ENCODE peak calls at places on chromosomes 4 and X, in six cellular contexts. X, P, S, D, E and G are unnamed samples.
A peak's percentile ranks its signal among the peaks of the same experiment; 100 is the strongest.

GRCh38 chrX:139126493-139126892 is 404.0 kb upstream of the F9 start:
- DNase-seq in X (peak; percentile 30), P (peak; percentile 82), S (no peak), D (no peak), E (no peak), G (no peak)

GRCh38 chrX:12007881-12008280 is 130.4 kb upstream of the FRMPD4 start:
- DNase-seq in X (peak; percentile 82), P (no peak), S (no peak), D (no peak), E (no peak), G (no peak)

GRCh38 chr4:173398251-173398650 is 665 bp downstream of the SCRG1 start:
- DNase-seq in X (no peak), P (no peak), S (no peak), D (no peak), E (no peak), G (no peak)

GRCh38 chr4:3389879-3390840 is 51.6 kb upstream of the HGFAC start:
- DNase-seq in X (no peak), P (no peak), S (no peak), D (no peak), E (no peak), G (no peak)

GRCh38 chr4:86508436-86508835 is 85.7 kb upstream of the PTPN13 start:
- DNase-seq in X (no peak), P (no peak), S (no peak), D (no peak), E (no peak), G (no peak)

GRCh38 chr4:158860856-158861255 is 92.0 kb downstream of the FNIP2 start:
- DNase-seq in X (no peak), P (no peak), S (no peak), D (no peak), E (no peak), G (no peak)

GRCh38 chrX:63922221-63922620 is 137.2 kb upstream of the ARHGEF9 start:
- DNase-seq in X (peak; percentile 26), P (no peak), S (no peak), D (no peak), E (no peak), G (no peak)

GRCh38 chr4:98663226-98664006 is 5.0 kb upstream of the TSPAN5 start:
- DNase-seq in X (no peak), P (no peak), S (peak; percentile 52), D (peak; percentile 57), E (peak; percentile 26), G (peak; percentile 40)

GRCh38 chr4:102036619-102037376 is 246.3 kb downstream of the BANK1 start:
- DNase-seq in X (peak; percentile 74), P (no peak), S (no peak), D (no peak), E (no peak), G (no peak)

GRCh38 chrX:70134116-70134477 is 850 bp downstream of the IGBP1 start:
- DNase-seq in X (no peak), P (peak; percentile 19), S (peak; percentile 29), D (no peak), E (no peak), G (no peak)

GRCh38 chrX:31223817-31224216 is 152.0 kb upstream of the FTHL17 start:
- DNase-seq in X (peak; percentile 56), P (no peak), S (no peak), D (no peak), E (no peak), G (no peak)

GRCh38 chr4:158195297-158195696 is 15.0 kb upstream of the TMEM144 start:
- DNase-seq in X (no peak), P (no peak), S (no peak), D (no peak), E (no peak), G (no peak)

GRCh38 chrX:70132244-70132643 is 1.0 kb upstream of the IGBP1 start:
- DNase-seq in X (peak; percentile 5), P (no peak), S (no peak), D (no peak), E (no peak), G (no peak)

GRCh38 chrX:154793084-154793483 is 12.2 kb downstream of the MPP1 start:
- DNase-seq in X (no peak), P (no peak), S (no peak), D (no peak), E (no peak), G (no peak)

GRCh38 chr4:98620087-98620784 is 38.2 kb downstream of the TSPAN5 start:
- DNase-seq in X (no peak), P (no peak), S (no peak), D (no peak), E (no peak), G (no peak)

GRCh38 chrX:41664307-41665299 is 24.2 kb upstream of the GPR34 start:
- DNase-seq in X (peak; percentile 18), P (no peak), S (no peak), D (no peak), E (no peak), G (no peak)

GRCh38 chrX:68999351-68999750 is 165.9 kb downstream of the PJA1 start:
- DNase-seq in X (peak; percentile 30), P (no peak), S (no peak), D (no peak), E (no peak), G (no peak)

GRCh38 chr4:164373021-164373420 is 380.9 kb upstream of the SMIM31 start:
- DNase-seq in X (no peak), P (no peak), S (no peak), D (no peak), E (no peak), G (no peak)